ENCODE peak calls at places on chromosomes 13 and 19, in five cellular contexts. One of them, this sample, is unnamed.

GRCh38 chr13:38872693-38873092 is 117.9 kb downstream of the STOML3 start:
- DNase-seq in breast epithelium: no peak
- DNase-seq in GM23338: peak
- DNase-seq in HepG2: peak
- DNase-seq in vagina: no peak
- DNase-seq in this sample: peak

GRCh38 chr13:66301482-66301881 is 928.7 kb downstream of the PCDH9 start:
- DNase-seq in breast epithelium: no peak
- DNase-seq in GM23338: no peak
- DNase-seq in vagina: no peak
- DNase-seq in HepG2: no peak
- DNase-seq in this sample: no peak

GRCh38 chr13:99027260-99027659 is 49.4 kb upstream of the DOCK9 start:
- DNase-seq in breast epithelium: no peak
- DNase-seq in HepG2: no peak
- DNase-seq in GM23338: no peak
- DNase-seq in vagina: no peak
- DNase-seq in this sample: no peak

GRCh38 chr13:114118086-114118762 is 14.2 kb downstream of the RASA3 start:
- DNase-seq in breast epithelium: no peak
- DNase-seq in GM23338: no peak
- DNase-seq in vagina: no peak
- DNase-seq in HepG2: peak
- DNase-seq in this sample: no peak

GRCh38 chr13:60226507-60226906 is 62.8 kb upstream of the DIAPH3 start:
- DNase-seq in breast epithelium: no peak
- DNase-seq in GM23338: peak
- DNase-seq in HepG2: peak
- DNase-seq in vagina: no peak
- DNase-seq in this sample: no peak

GRCh38 chr19:45768644-45769053 is 403 bp downstream of the SIX5 start:
- DNase-seq in vagina: no peak
- DNase-seq in breast epithelium: peak
- DNase-seq in GM23338: peak
- DNase-seq in HepG2: no peak
- DNase-seq in this sample: no peak

GRCh38 chr19:791605-792360 is 5.5 kb upstream of the PTBP1 start:
- DNase-seq in breast epithelium: no peak
- DNase-seq in GM23338: peak
- DNase-seq in vagina: no peak
- DNase-seq in HepG2: no peak
- DNase-seq in this sample: no peak

GRCh38 chr19:47260476-47260875 is 4.2 kb downstream of the CCDC9 start:
- DNase-seq in GM23338: no peak
- DNase-seq in vagina: no peak
- DNase-seq in breast epithelium: no peak
- DNase-seq in HepG2: no peak
- DNase-seq in this sample: no peak

GRCh38 chr13:57820924-57821323 is 189.4 kb downstream of the PCDH17 start:
- DNase-seq in breast epithelium: no peak
- DNase-seq in GM23338: no peak
- DNase-seq in HepG2: no peak
- DNase-seq in vagina: no peak
- DNase-seq in this sample: no peak

GRCh38 chr19:10888421-10888866 is 17.1 kb downstream of the CARM1 start:
- DNase-seq in breast epithelium: no peak
- DNase-seq in HepG2: no peak
- DNase-seq in vagina: no peak
- DNase-seq in GM23338: peak
- DNase-seq in this sample: peak

GRCh38 chr13:32159147-32159869 is 127.7 kb downstream of the FRY start:
- DNase-seq in GM23338: no peak
- DNase-seq in breast epithelium: no peak
- DNase-seq in vagina: no peak
- DNase-seq in HepG2: no peak
- DNase-seq in this sample: no peak

GRCh38 chr13:62209539-62209938 is 793.9 kb upstream of the PCDH20 start:
- DNase-seq in HepG2: no peak
- DNase-seq in GM23338: no peak
- DNase-seq in breast epithelium: no peak
- DNase-seq in vagina: no peak
- DNase-seq in this sample: no peak

GRCh38 chr19:3656073-3656746 is 29.6 kb upstream of the CACTIN start:
- DNase-seq in vagina: no peak
- DNase-seq in GM23338: no peak
- DNase-seq in breast epithelium: no peak
- DNase-seq in HepG2: no peak
- DNase-seq in this sample: no peak

GRCh38 chr19:639251-640155 is at the start of gene FGF22:
- DNase-seq in breast epithelium: peak
- DNase-seq in vagina: no peak
- DNase-seq in HepG2: peak
- DNase-seq in GM23338: peak
- DNase-seq in this sample: no peak

GRCh38 chr13:19643652-19644051 is 10.2 kb downstream of the MPHOSPH8 start:
- DNase-seq in GM23338: no peak
- DNase-seq in breast epithelium: no peak
- DNase-seq in HepG2: no peak
- DNase-seq in vagina: no peak
- DNase-seq in this sample: no peak

GRCh38 chr19:40613669-40614594 is 12.8 kb downstream of the LTBP4 start:
- DNase-seq in HepG2: no peak
- DNase-seq in breast epithelium: peak
- DNase-seq in GM23338: peak
- DNase-seq in vagina: no peak
- DNase-seq in this sample: no peak

GRCh38 chr13:105213512-105213911 is 1322.0 kb downstream of the EFNB2 start:
- DNase-seq in GM23338: peak
- DNase-seq in vagina: no peak
- DNase-seq in HepG2: no peak
- DNase-seq in breast epithelium: no peak
- DNase-seq in this sample: no peak

GRCh38 chr13:50512602-50513527 is 330.6 kb downstream of the DLEU7 start:
- DNase-seq in HepG2: peak
- DNase-seq in breast epithelium: peak
- DNase-seq in vagina: no peak
- DNase-seq in GM23338: no peak
- DNase-seq in this sample: no peak

GRCh38 chr19:46378268-46378667 is 31.4 kb downstream of the PPP5C start:
- DNase-seq in HepG2: no peak
- DNase-seq in breast epithelium: no peak
- DNase-seq in vagina: no peak
- DNase-seq in GM23338: no peak
- DNase-seq in this sample: peak

GRCh38 chr19:54035215-54036178 is 28.2 kb downstream of the VSTM1 start:
- DNase-seq in HepG2: no peak
- DNase-seq in vagina: no peak
- DNase-seq in GM23338: peak
- DNase-seq in breast epithelium: no peak
- DNase-seq in this sample: no peak

GRCh38 chr13:75444016-75444415 is 38.0 kb downstream of the TBC1D4 start:
- DNase-seq in breast epithelium: no peak
- DNase-seq in HepG2: peak
- DNase-seq in vagina: no peak
- DNase-seq in GM23338: no peak
- DNase-seq in this sample: no peak
- H3K27ac ChIP-seq in breast epithelium: no peak
- H3K27ac ChIP-seq in HepG2: peak
- H3K27ac ChIP-seq in vagina: no peak
- H3K27ac ChIP-seq in GM23338: no peak
- H3K27ac ChIP-seq in this sample: no peak

DNA sequence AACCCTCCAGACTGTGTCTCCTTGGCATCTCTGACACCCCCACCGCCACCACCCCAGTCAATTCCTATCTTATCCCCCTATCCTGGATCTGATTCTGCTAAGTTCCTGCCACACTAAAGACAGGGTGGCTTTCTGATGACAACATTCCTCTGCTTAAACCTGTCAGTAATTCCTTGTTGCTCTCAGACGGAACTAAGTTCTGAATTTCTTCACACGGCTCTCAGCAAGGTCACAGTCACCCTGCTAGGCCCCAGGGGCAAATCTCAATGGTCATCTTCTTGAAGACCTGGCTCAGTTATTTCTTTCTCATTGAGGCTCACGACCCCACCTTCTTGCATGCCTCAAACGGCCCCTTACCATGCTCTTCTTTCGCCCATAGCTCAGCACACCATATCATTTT is 7.6 kb downstream of the ALOX5AP start:
- DNase-seq in breast epithelium: no peak
- DNase-seq in vagina: no peak
- DNase-seq in GM23338: no peak
- DNase-seq in HepG2: no peak
- DNase-seq in this sample: no peak
- TF ChIP-seq POLR2AphosphoS5 in breast epithelium: no peak
- TF ChIP-seq POLR2AphosphoS5 in vagina: no peak
- TF ChIP-seq POLR2AphosphoS5 in GM23338: no peak
- TF ChIP-seq POLR2AphosphoS5 in HepG2: no peak
- TF ChIP-seq POLR2AphosphoS5 in this sample: no peak

GRCh38 chr13:48976677-48977625 is 1.2 kb downstream of the FNDC3A start:
- DNase-seq in GM23338: no peak
- DNase-seq in breast epithelium: no peak
- DNase-seq in HepG2: peak
- DNase-seq in vagina: peak
- DNase-seq in this sample: no peak
- H3K27ac ChIP-seq in GM23338: peak
- H3K27ac ChIP-seq in breast epithelium: peak
- H3K27ac ChIP-seq in HepG2: peak
- H3K27ac ChIP-seq in vagina: peak
- H3K27ac ChIP-seq in this sample: peak

GRCh38 chr13:96109125-96109524 is 19.2 kb downstream of the HS6ST3 start:
- DNase-seq in vagina: no peak
- DNase-seq in breast epithelium: no peak
- DNase-seq in GM23338: no peak
- DNase-seq in HepG2: no peak
- DNase-seq in this sample: no peak

DNA sequence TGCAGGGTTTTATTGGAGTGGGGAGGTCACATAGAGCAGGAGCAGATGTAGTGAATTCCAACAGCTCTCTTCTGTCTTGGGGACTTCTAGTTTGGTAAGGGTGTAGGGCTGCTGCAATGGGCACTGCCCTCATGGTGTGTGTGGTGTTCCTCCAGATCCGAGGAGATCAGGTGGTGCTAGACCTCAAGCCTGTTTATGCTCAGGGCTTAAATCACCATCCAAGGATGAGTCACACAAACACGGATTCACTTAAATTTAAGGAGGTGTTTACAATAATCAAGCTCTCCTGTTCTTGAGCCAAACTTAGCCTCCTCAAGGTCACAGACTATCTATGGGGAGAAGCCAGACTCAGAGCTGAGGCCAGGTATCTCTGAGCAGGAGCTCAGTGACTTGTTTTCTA is 23.0 kb downstream of the HS6ST3 start:
- DNase-seq in GM23338: no peak
- DNase-seq in vagina: no peak
- DNase-seq in breast epithelium: no peak
- DNase-seq in HepG2: no peak
- DNase-seq in this sample: no peak
- TF ChIP-seq POLR2AphosphoS5 in GM23338: no peak
- TF ChIP-seq POLR2AphosphoS5 in vagina: no peak
- TF ChIP-seq POLR2AphosphoS5 in breast epithelium: no peak
- TF ChIP-seq POLR2AphosphoS5 in HepG2: no peak
- TF ChIP-seq POLR2AphosphoS5 in this sample: no peak